ENCODE peak calls at places on chromosomes 12 and 14, in six cellular contexts. One of them, this sample, is unnamed.

GRCh38 chr14:72416892-72417291 is 477.0 kb downstream of the DPF3 start:
- DNase-seq in foreskin fibroblast: no peak
- DNase-seq in AG09309: no peak
- DNase-seq in fibroblast of mammary gland: no peak
- DNase-seq in HCT116: peak
- DNase-seq in gastrocnemius medialis: no peak
- DNase-seq in this sample: no peak

GRCh38 chr14:39232554-39233415 is 930 bp upstream of the MIA2 start:
- DNase-seq in foreskin fibroblast: peak
- DNase-seq in AG09309: peak
- DNase-seq in fibroblast of mammary gland: peak
- DNase-seq in HCT116: no peak
- DNase-seq in gastrocnemius medialis: no peak
- DNase-seq in this sample: peak

GRCh38 chr14:23438130-23438893 is 2.9 kb upstream of the MYH7 start:
- DNase-seq in foreskin fibroblast: no peak
- DNase-seq in AG09309: no peak
- DNase-seq in fibroblast of mammary gland: no peak
- DNase-seq in HCT116: no peak
- DNase-seq in gastrocnemius medialis: peak
- DNase-seq in this sample: no peak

GRCh38 chr12:50024804-50025186 is 499 bp downstream of the RACGAP1 start:
- DNase-seq in foreskin fibroblast: peak
- DNase-seq in AG09309: no peak
- DNase-seq in fibroblast of mammary gland: peak
- DNase-seq in HCT116: no peak
- DNase-seq in gastrocnemius medialis: no peak
- DNase-seq in this sample: no peak

GRCh38 chr12:107955966-107956643 is 173.0 kb upstream of the WSCD2 start:
- DNase-seq in foreskin fibroblast: no peak
- DNase-seq in AG09309: no peak
- DNase-seq in fibroblast of mammary gland: no peak
- DNase-seq in HCT116: no peak
- DNase-seq in gastrocnemius medialis: no peak
- DNase-seq in this sample: no peak

GRCh38 chr12:112837629-112838191 is 46.2 kb downstream of the RPH3A start:
- DNase-seq in foreskin fibroblast: peak
- DNase-seq in AG09309: peak
- DNase-seq in fibroblast of mammary gland: peak
- DNase-seq in HCT116: no peak
- DNase-seq in gastrocnemius medialis: no peak
- DNase-seq in this sample: peak

GRCh38 chr12:481422-481821 is 21.7 kb downstream of the B4GALNT3 start:
- DNase-seq in foreskin fibroblast: no peak
- DNase-seq in AG09309: no peak
- DNase-seq in fibroblast of mammary gland: peak
- DNase-seq in HCT116: no peak
- DNase-seq in gastrocnemius medialis: peak
- DNase-seq in this sample: peak

GRCh38 chr12:46523863-46524770 is 151.5 kb upstream of the SLC38A2 start:
- DNase-seq in foreskin fibroblast: peak
- DNase-seq in AG09309: peak
- DNase-seq in fibroblast of mammary gland: peak
- DNase-seq in HCT116: peak
- DNase-seq in gastrocnemius medialis: no peak
- DNase-seq in this sample: peak

GRCh38 chr14:78448483-78449094 is 278.4 kb downstream of the NRXN3 start:
- DNase-seq in foreskin fibroblast: peak
- DNase-seq in AG09309: no peak
- DNase-seq in fibroblast of mammary gland: peak
- DNase-seq in HCT116: peak
- DNase-seq in gastrocnemius medialis: peak
- DNase-seq in this sample: peak

GRCh38 chr14:23114669-23115491 is 4.2 kb downstream of the CEBPE start:
- DNase-seq in foreskin fibroblast: peak
- DNase-seq in AG09309: peak
- DNase-seq in fibroblast of mammary gland: peak
- DNase-seq in HCT116: peak
- DNase-seq in gastrocnemius medialis: no peak
- DNase-seq in this sample: peak

GRCh38 chr12:124399622-124400021 is 104.7 kb downstream of the RFLNA start:
- DNase-seq in foreskin fibroblast: peak
- DNase-seq in AG09309: no peak
- DNase-seq in fibroblast of mammary gland: no peak
- DNase-seq in HCT116: no peak
- DNase-seq in gastrocnemius medialis: no peak
- DNase-seq in this sample: no peak

GRCh38 chr14:73457935-73458218 is 469 bp downstream of the NUMB start:
- DNase-seq in foreskin fibroblast: peak
- DNase-seq in AG09309: no peak
- DNase-seq in fibroblast of mammary gland: no peak
- DNase-seq in HCT116: no peak
- DNase-seq in gastrocnemius medialis: peak
- DNase-seq in this sample: no peak

GRCh38 chr14:45362505-45362904 is 109.5 kb upstream of the MIS18BP1 start:
- DNase-seq in foreskin fibroblast: no peak
- DNase-seq in AG09309: no peak
- DNase-seq in fibroblast of mammary gland: no peak
- DNase-seq in HCT116: no peak
- DNase-seq in gastrocnemius medialis: no peak
- DNase-seq in this sample: no peak

GRCh38 chr12:109625131-109625559 is 51.6 kb downstream of the MVK start:
- DNase-seq in foreskin fibroblast: peak
- DNase-seq in AG09309: peak
- DNase-seq in fibroblast of mammary gland: peak
- DNase-seq in HCT116: peak
- DNase-seq in gastrocnemius medialis: peak
- DNase-seq in this sample: peak

GRCh38 chr12:1501695-1502440 is 92.5 kb downstream of the FBXL14 start:
- DNase-seq in foreskin fibroblast: no peak
- DNase-seq in AG09309: no peak
- DNase-seq in fibroblast of mammary gland: peak
- DNase-seq in HCT116: no peak
- DNase-seq in gastrocnemius medialis: no peak
- DNase-seq in this sample: no peak

GRCh38 chr12:77102691-77103090 is 37.3 kb upstream of the E2F7 start:
- DNase-seq in foreskin fibroblast: peak
- DNase-seq in AG09309: no peak
- DNase-seq in fibroblast of mammary gland: peak
- DNase-seq in HCT116: peak
- DNase-seq in gastrocnemius medialis: no peak
- DNase-seq in this sample: peak

GRCh38 chr14:51095854-51096823 is 1.2 kb upstream of the TRIM9 start:
- DNase-seq in foreskin fibroblast: peak
- DNase-seq in AG09309: no peak
- DNase-seq in fibroblast of mammary gland: peak
- DNase-seq in HCT116: no peak
- DNase-seq in gastrocnemius medialis: peak
- DNase-seq in this sample: peak

GRCh38 chr14:80636071-80636470 is 305.5 kb downstream of the CEP128 start:
- DNase-seq in foreskin fibroblast: peak
- DNase-seq in AG09309: no peak
- DNase-seq in fibroblast of mammary gland: peak
- DNase-seq in HCT116: no peak
- DNase-seq in gastrocnemius medialis: no peak
- DNase-seq in this sample: peak

GRCh38 chr12:64560395-64561301 is 49.6 kb upstream of the RASSF3 start:
- DNase-seq in foreskin fibroblast: peak
- DNase-seq in AG09309: peak
- DNase-seq in fibroblast of mammary gland: peak
- DNase-seq in HCT116: peak
- DNase-seq in gastrocnemius medialis: no peak
- DNase-seq in this sample: peak

GRCh38 chr12:94080684-94081009 is 67.7 kb upstream of the PLXNC1 start:
- DNase-seq in foreskin fibroblast: no peak
- DNase-seq in AG09309: no peak
- DNase-seq in fibroblast of mammary gland: no peak
- DNase-seq in HCT116: no peak
- DNase-seq in gastrocnemius medialis: no peak
- DNase-seq in this sample: no peak

GRCh38 chr12:114166360-114166759 is 200.2 kb upstream of the RBM19 start:
- DNase-seq in foreskin fibroblast: peak
- DNase-seq in AG09309: peak
- DNase-seq in fibroblast of mammary gland: peak
- DNase-seq in HCT116: peak
- DNase-seq in gastrocnemius medialis: no peak
- DNase-seq in this sample: no peak

GRCh38 chr12:84857809-84858208 is 54.8 kb downstream of the SLC6A15 start:
- DNase-seq in foreskin fibroblast: peak
- DNase-seq in AG09309: no peak
- DNase-seq in fibroblast of mammary gland: no peak
- DNase-seq in HCT116: no peak
- DNase-seq in gastrocnemius medialis: no peak
- DNase-seq in this sample: no peak

DNA sequence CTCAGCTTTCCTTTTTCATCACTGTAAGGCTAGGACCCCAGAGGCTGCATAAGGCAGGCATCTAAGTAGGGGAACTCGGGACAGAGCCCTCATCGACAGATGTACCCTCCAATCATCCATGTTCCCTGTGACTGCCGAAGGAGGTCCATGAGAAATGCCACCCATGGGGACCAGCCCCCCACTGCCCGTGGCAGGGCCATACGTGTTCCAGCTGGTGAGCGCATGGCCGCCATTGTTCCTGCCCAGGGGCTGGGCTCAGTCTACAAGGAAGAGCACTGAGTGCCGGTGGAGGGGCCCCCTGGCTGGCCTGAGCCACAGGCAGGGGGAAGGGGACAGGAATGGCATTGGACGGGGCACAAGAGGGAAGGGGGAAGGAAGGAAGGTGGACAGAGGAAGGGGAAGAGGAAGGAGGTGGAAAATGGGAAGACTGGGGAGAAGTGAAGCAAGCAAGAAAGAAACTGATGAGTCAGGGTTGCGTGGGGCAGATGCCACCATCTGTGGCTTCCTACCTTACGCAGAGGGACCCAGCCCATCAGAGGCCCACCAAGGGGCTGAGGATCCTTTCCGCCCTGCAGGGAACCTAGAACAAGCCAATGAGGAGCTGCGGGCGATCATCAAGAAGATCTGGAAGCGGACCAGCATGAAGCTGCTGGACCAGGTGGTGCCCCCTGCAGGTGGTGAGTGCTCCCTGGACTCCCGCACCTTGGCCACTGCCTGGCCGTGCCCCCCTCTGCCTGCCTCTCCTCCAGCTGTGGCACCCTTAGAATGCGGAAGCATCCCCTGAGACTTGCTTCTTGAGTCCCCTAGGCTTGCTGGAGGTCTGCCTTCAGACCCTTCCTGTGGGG is 120.6 kb upstream of the FKBP4 start:
- DNase-seq in foreskin fibroblast: no peak
- DNase-seq in AG09309: no peak
- DNase-seq in fibroblast of mammary gland: no peak
- DNase-seq in HCT116: peak
- DNase-seq in gastrocnemius medialis: no peak
- DNase-seq in this sample: no peak
- TF ChIP-seq CTCF in foreskin fibroblast: peak
- TF ChIP-seq CTCF in AG09309: no peak
- TF ChIP-seq CTCF in fibroblast of mammary gland: no peak
- TF ChIP-seq CTCF in HCT116: no peak
- TF ChIP-seq CTCF in gastrocnemius medialis: no peak
- TF ChIP-seq CTCF in this sample: peak

GRCh38 chr14:105745433-105746123 is 219.2 kb downstream of the TMEM121 start:
- DNase-seq in foreskin fibroblast: no peak
- DNase-seq in AG09309: no peak
- DNase-seq in fibroblast of mammary gland: no peak
- DNase-seq in HCT116: no peak
- DNase-seq in gastrocnemius medialis: no peak
- DNase-seq in this sample: no peak
- H3K4me3 ChIP-seq in foreskin fibroblast: no peak
- H3K4me3 ChIP-seq in AG09309: no peak
- H3K4me3 ChIP-seq in fibroblast of mammary gland: no peak
- H3K4me3 ChIP-seq in HCT116: no peak
- H3K4me3 ChIP-seq in gastrocnemius medialis: no peak
- H3K4me3 ChIP-seq in this sample: no peak

GRCh38 chr14:77025744-77026165 is 2.8 kb downstream of the IRF2BPL start:
- DNase-seq in foreskin fibroblast: peak
- DNase-seq in AG09309: no peak
- DNase-seq in fibroblast of mammary gland: no peak
- DNase-seq in HCT116: no peak
- DNase-seq in gastrocnemius medialis: peak
- DNase-seq in this sample: no peak

GRCh38 chr14:77028384-77029246 is at the start of gene IRF2BPL:
- DNase-seq in foreskin fibroblast: peak
- DNase-seq in AG09309: peak
- DNase-seq in fibroblast of mammary gland: peak
- DNase-seq in HCT116: peak
- DNase-seq in gastrocnemius medialis: peak
- DNase-seq in this sample: peak

GRCh38 chr14:77026930-77027537 is 1.5 kb downstream of the IRF2BPL start:
- DNase-seq in foreskin fibroblast: peak
- DNase-seq in AG09309: no peak
- DNase-seq in fibroblast of mammary gland: peak
- DNase-seq in HCT116: no peak
- DNase-seq in gastrocnemius medialis: no peak
- DNase-seq in this sample: peak

GRCh38 chr14:77026166-77026929 is 2.2 kb downstream of the IRF2BPL start:
- DNase-seq in foreskin fibroblast: peak
- DNase-seq in AG09309: no peak
- DNase-seq in fibroblast of mammary gland: no peak
- DNase-seq in HCT116: no peak
- DNase-seq in gastrocnemius medialis: peak
- DNase-seq in this sample: peak

DNA sequence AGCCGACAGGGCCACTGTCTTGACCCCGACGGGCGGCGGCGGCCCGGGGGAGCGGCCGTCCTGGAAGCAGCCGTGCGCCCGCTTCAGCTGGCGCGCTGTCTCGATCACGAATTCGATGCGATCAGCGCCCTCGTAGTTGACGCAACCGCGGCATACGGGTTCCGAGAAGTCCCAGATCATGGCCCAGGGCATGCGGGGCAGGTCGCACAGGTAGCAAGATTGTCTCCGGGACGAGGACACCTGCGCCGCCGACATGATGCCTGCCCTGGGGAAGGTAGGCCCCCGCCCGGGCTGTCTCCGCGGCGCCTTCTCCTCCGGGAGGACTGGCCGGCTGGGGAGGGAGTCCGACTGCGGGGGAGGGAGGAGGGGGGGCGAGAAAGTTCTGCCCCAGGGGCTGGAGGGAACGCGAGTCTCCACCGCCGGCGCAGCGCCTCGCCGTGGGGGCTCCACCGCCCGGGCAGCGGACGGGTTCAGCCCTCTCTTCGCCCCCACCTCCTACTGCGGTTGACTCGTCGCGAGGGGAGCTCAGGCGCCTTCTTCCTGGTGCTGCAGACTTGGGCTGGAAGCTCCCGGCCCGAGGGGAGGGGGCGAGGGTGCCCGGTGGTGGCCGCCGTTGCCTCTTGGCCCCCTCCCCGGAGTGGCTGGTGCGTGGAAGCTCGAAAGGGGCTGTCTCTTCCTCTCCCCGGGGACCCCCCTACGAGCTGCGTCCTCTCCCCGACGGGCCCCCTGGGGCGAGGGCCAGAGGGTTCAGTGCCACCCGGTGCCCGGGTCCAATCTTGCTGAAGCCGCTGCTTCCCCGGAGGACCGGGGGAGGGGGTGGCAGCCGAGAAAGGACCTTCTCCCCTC is 747 bp downstream of the IRF2BPL start:
- DNase-seq in foreskin fibroblast: peak
- DNase-seq in AG09309: no peak
- DNase-seq in fibroblast of mammary gland: no peak
- DNase-seq in HCT116: no peak
- DNase-seq in gastrocnemius medialis: peak
- DNase-seq in this sample: peak
- TF ChIP-seq CTCF in foreskin fibroblast: peak
- TF ChIP-seq CTCF in AG09309: peak
- TF ChIP-seq CTCF in fibroblast of mammary gland: no peak
- TF ChIP-seq CTCF in HCT116: no peak
- TF ChIP-seq CTCF in gastrocnemius medialis: no peak
- TF ChIP-seq CTCF in this sample: peak

GRCh38 chr14:54627718-54628345 is 60.9 kb downstream of the SAMD4A start:
- DNase-seq in foreskin fibroblast: peak
- DNase-seq in AG09309: no peak
- DNase-seq in fibroblast of mammary gland: peak
- DNase-seq in HCT116: no peak
- DNase-seq in gastrocnemius medialis: peak
- DNase-seq in this sample: peak
- H3K4me3 ChIP-seq in foreskin fibroblast: peak
- H3K4me3 ChIP-seq in AG09309: no peak
- H3K4me3 ChIP-seq in fibroblast of mammary gland: no peak
- H3K4me3 ChIP-seq in HCT116: no peak
- H3K4me3 ChIP-seq in gastrocnemius medialis: peak
- H3K4me3 ChIP-seq in this sample: peak